ENCODE peak calls at places on chromosome 6, in eight cellular contexts. M is psoas muscle, T is astrocyte, V is heart left ventricle, E is HL-60, O is prostate gland, Y is right cardiac atrium, P is left lung. R is an unnamed sample.

GRCh38 chr6:11700118-11700718 is 78.4 kb downstream of the ADTRP start:
- DNase-seq in P (no peak), M (no peak), O (peak), T (peak), V (no peak), E (peak), Y (no peak), R (no peak)

GRCh38 chr6:162260024-162260423 is 467.5 kb downstream of the PRKN start:
- DNase-seq in P (no peak), E (no peak), M (no peak), V (no peak), Y (no peak), T (no peak), O (no peak), R (no peak)

GRCh38 chr6:134739299-134740090 is 210.4 kb downstream of the ALDH8A1 start:
- DNase-seq in Y (no peak), E (no peak), T (peak), M (no peak), O (no peak), P (no peak), V (no peak), R (no peak)

GRCh38 chr6:25278557-25278913 is 639 bp upstream of the CARMIL1 start:
- DNase-seq in Y (no peak), V (no peak), P (no peak), O (no peak), M (no peak), E (no peak), T (peak), R (no peak)

GRCh38 chr6:3887150-3887700 is 38.1 kb downstream of the FAM50B start:
- DNase-seq in P (no peak), Y (no peak), M (no peak), V (no peak), E (no peak), O (no peak), T (no peak), R (no peak)

GRCh38 chr6:91098006-91098405 is 511.1 kb upstream of the MAP3K7 start:
- DNase-seq in O (no peak), P (no peak), E (no peak), Y (no peak), M (no peak), T (no peak), V (no peak), R (no peak)

GRCh38 chr6:797479-798077 is 104.6 kb upstream of the EXOC2 start:
- DNase-seq in O (peak), V (peak), T (peak), E (peak), M (no peak), Y (peak), P (no peak), R (no peak)

GRCh38 chr6:117829594-117830319 is 77.3 kb upstream of the SLC35F1 start:
- DNase-seq in O (no peak), T (peak), Y (no peak), P (no peak), V (no peak), M (no peak), E (no peak), R (no peak)

GRCh38 chr6:2384518-2384917 is 139.1 kb upstream of the GMDS start:
- DNase-seq in M (no peak), T (no peak), O (no peak), P (no peak), E (no peak), Y (no peak), V (no peak), R (no peak)

GRCh38 chr6:6724319-6725119 is 136.0 kb downstream of the LY86 start:
- DNase-seq in E (peak), M (peak), Y (peak), P (peak), V (peak), T (peak), O (peak), R (peak)

GRCh38 chr6:99296261-99296660 is 53.2 kb downstream of the FAXC start:
- DNase-seq in M (no peak), T (no peak), V (no peak), O (no peak), P (no peak), Y (no peak), E (no peak), R (no peak)

GRCh38 chr6:159089909-159090308 is 45.1 kb upstream of the TAGAP start:
- DNase-seq in T (no peak), O (no peak), Y (no peak), V (no peak), E (no peak), P (no peak), M (no peak), R (no peak)

GRCh38 chr6:169981969-169982368 is 230.5 kb downstream of the ERMARD start:
- DNase-seq in Y (no peak), E (no peak), P (no peak), T (no peak), O (no peak), V (no peak), M (no peak), R (peak)

GRCh38 chr6:52976591-52977035 is 18.5 kb downstream of the GSTA4 start:
- DNase-seq in M (peak), O (no peak), V (no peak), T (no peak), E (no peak), Y (no peak), P (no peak), R (no peak)

GRCh38 chr6:150048099-150048498 is 20.8 kb downstream of the ULBP3 start:
- DNase-seq in P (no peak), V (no peak), T (no peak), Y (no peak), O (no peak), E (no peak), M (no peak), R (no peak)

GRCh38 chr6:32854376-32855178 is 585 bp downstream of the PSMB9 start:
- DNase-seq in O (peak), M (no peak), T (no peak), Y (peak), E (peak), P (no peak), V (peak), R (peak)

GRCh38 chr6:22614541-22614940 is 45.2 kb downstream of the HDGFL1 start:
- DNase-seq in Y (no peak), P (no peak), M (no peak), O (no peak), E (no peak), T (no peak), V (no peak), R (no peak)

GRCh38 chr6:83185096-83185495 is 8.0 kb downstream of the PGM3 start:
- DNase-seq in M (no peak), P (no peak), Y (no peak), E (no peak), V (no peak), O (no peak), T (no peak), R (no peak)

GRCh38 chr6:157762636-157763035 is 60.4 kb upstream of the SNX9 start:
- DNase-seq in O (no peak), M (no peak), T (no peak), P (no peak), E (no peak), V (no peak), Y (no peak), R (no peak)

GRCh38 chr6:21180800-21181337 is 412.7 kb upstream of the SOX4 start:
- DNase-seq in O (no peak), M (no peak), P (no peak), V (no peak), Y (no peak), T (no peak), E (no peak), R (no peak)

GRCh38 chr6:20564269-20564668 is 30.0 kb downstream of the CDKAL1 start:
- DNase-seq in Y (no peak), E (no peak), P (no peak), T (no peak), M (no peak), V (no peak), O (no peak), R (no peak)

GRCh38 chr6:111653434-111653833 is 47.8 kb upstream of the TRAF3IP2 start:
- DNase-seq in O (no peak), P (no peak), V (no peak), M (no peak), T (no peak), E (no peak), Y (no peak), R (no peak)

GRCh38 chr6:151209071-151209831 is 30.5 kb upstream of the AKAP12 start:
- DNase-seq in M (no peak), E (no peak), V (no peak), O (no peak), P (no peak), T (peak), Y (no peak), R (no peak)

GRCh38 chr6:109236140-109237081 is 141.1 kb downstream of the CEP57L1 start:
- DNase-seq in M (no peak), Y (no peak), E (no peak), V (no peak), T (no peak), O (no peak), P (peak), R (peak)

GRCh38 chr6:27495386-27496135 is 22.7 kb upstream of the ZNF184 start:
- DNase-seq in O (no peak), E (peak), M (peak), T (peak), V (peak), Y (peak), P (no peak), R (no peak)

GRCh38 chr6:127243501-127243900 is 23.2 kb upstream of the RNF146 start:
- DNase-seq in V (no peak), T (peak), E (no peak), P (no peak), O (no peak), Y (no peak), M (no peak), R (no peak)
- H3K27ac ChIP-seq in V (no peak), T (no peak), E (no peak), P (no peak), O (no peak), Y (no peak), M (no peak), R (no peak)

GRCh38 chr6:38774933-38775707 is 60.0 kb downstream of the DNAH8 start:
- DNase-seq in Y (no peak), P (no peak), T (no peak), E (peak), O (no peak), V (no peak), M (no peak), R (no peak)
- H3K27ac ChIP-seq in Y (no peak), P (no peak), T (no peak), E (no peak), O (no peak), V (no peak), M (no peak), R (no peak)

GRCh38 chr6:46443623-46444022 is 47.6 kb downstream of the RCAN2 start:
- DNase-seq in E (no peak), T (no peak), P (no peak), M (no peak), Y (no peak), V (no peak), O (no peak), R (no peak)

GRCh38 chr6:46437671-46438221 is 53.5 kb downstream of the RCAN2 start:
- DNase-seq in Y (no peak), P (no peak), E (no peak), M (no peak), V (no peak), O (no peak), T (peak), R (no peak)

GRCh38 chr6:46438245-46438644 is 53.0 kb downstream of the RCAN2 start:
- DNase-seq in Y (no peak), V (no peak), E (no peak), O (no peak), P (no peak), M (no peak), T (no peak), R (no peak)

GRCh38 chr6:46444772-46445454 is 46.3 kb downstream of the RCAN2 start:
- DNase-seq in T (no peak), P (no peak), E (no peak), O (no peak), M (no peak), V (no peak), Y (no peak), R (no peak)

GRCh38 chr6:46440133-46440532 is 51.1 kb downstream of the RCAN2 start:
- DNase-seq in E (no peak), Y (no peak), O (no peak), P (no peak), T (peak), V (no peak), M (no peak), R (no peak)
- H3K27ac ChIP-seq in E (no peak), Y (no peak), O (no peak), P (no peak), T (no peak), V (peak), M (no peak), R (no peak)

DNA sequence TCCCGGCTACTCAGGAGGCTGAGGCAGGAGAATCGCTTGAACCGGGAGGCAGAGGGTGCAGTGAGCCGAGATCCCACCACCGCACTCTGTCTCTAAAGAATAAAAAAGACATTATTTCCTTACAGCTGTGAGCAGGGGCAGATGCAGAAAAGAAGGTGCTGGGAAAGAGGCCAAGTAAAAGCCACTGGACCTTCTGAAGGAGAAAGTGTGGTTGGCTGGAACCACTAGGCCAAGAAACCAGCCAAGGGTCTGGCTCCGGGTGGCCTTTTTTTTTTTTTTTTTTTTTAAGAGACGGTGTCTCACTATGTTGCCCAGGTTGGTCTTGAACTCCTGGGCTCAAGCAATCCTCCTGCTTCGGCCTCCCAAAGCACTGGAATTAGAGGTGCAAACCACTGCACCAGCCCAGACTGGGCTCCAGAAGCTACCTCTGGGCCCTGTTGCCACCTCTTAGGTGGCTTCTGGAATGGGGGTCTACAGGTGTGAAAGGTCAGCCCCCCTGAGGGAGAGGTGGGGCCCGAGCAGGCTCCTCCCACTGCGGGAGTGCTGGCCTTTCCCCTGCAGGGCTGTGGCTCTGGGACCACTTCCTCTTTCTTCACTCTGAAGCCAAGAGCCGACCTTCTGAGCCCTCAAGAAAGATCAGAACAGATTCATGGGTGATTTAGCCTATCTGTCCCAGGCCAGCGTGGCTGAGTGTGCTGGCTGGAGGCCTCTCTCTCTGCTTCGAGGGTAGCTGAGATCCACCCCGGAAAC is at the start of gene FGD2:
- DNase-seq in O (no peak), Y (no peak), P (no peak), V (no peak), M (no peak), T (no peak), E (peak), R (peak)
- H3K27ac ChIP-seq in O (peak), Y (no peak), P (peak), V (peak), M (no peak), T (no peak), E (no peak), R (peak)

GRCh38 chr6:19009769-19010168 is 622.6 kb downstream of the RNF144B start:
- DNase-seq in P (no peak), E (no peak), T (no peak), V (no peak), O (no peak), Y (no peak), M (no peak), R (no peak)
- H3K27ac ChIP-seq in P (no peak), E (no peak), T (no peak), V (no peak), O (no peak), Y (no peak), M (no peak), R (no peak)

R was measured in spleen.